ENCODE peak calls at places on chromosomes 5 and 9, in six cellular contexts. One of them, this sample, is unnamed.
A peak's percentile ranks its signal among the peaks of the same experiment; 100 is the strongest.

GRCh38 chr9:126454250-126454649 is 127.6 kb downstream of the MVB12B start:
- DNase-seq in neuronal stem cell: peak; percentile 71
- DNase-seq in H9: peak; percentile 19
- DNase-seq in IMR-90: no peak
- DNase-seq in mesendoderm: no peak
- DNase-seq in mesenchymal stem cell: no peak
- DNase-seq in this sample: no peak

GRCh38 chr5:127801751-127802476 is 98.7 kb downstream of the CCDC192 start:
- DNase-seq in H9: no peak
- DNase-seq in mesenchymal stem cell: peak; percentile 83
- DNase-seq in mesendoderm: no peak
- DNase-seq in neuronal stem cell: no peak
- DNase-seq in IMR-90: peak; percentile 73
- DNase-seq in this sample: peak; percentile 4

GRCh38 chr5:16616536-16617271 is at the start of gene RETREG1:
- DNase-seq in neuronal stem cell: peak; percentile 49
- DNase-seq in H9: peak; percentile 46
- DNase-seq in mesendoderm: peak; percentile 53
- DNase-seq in IMR-90: no peak
- DNase-seq in mesenchymal stem cell: peak; percentile 5
- DNase-seq in this sample: peak; percentile 40

GRCh38 chr9:91138760-91139159 is 223.0 kb downstream of the AUH start:
- DNase-seq in H9: no peak
- DNase-seq in neuronal stem cell: no peak
- DNase-seq in IMR-90: peak; percentile 93
- DNase-seq in mesenchymal stem cell: peak; percentile 75
- DNase-seq in mesendoderm: no peak
- DNase-seq in this sample: no peak

GRCh38 chr9:9523476-9523875 is 1089.3 kb downstream of the PTPRD start:
- DNase-seq in mesendoderm: no peak
- DNase-seq in neuronal stem cell: no peak
- DNase-seq in IMR-90: no peak
- DNase-seq in mesenchymal stem cell: no peak
- DNase-seq in H9: no peak
- DNase-seq in this sample: no peak

GRCh38 chr5:321233-321725 is at the start of gene AHRR:
- DNase-seq in IMR-90: peak; percentile 53
- DNase-seq in neuronal stem cell: peak; percentile 69
- DNase-seq in H9: peak; percentile 71
- DNase-seq in mesendoderm: peak; percentile 73
- DNase-seq in mesenchymal stem cell: peak; percentile 76
- DNase-seq in this sample: peak; percentile 79

GRCh38 chr9:36007852-36008251 is 28.9 kb upstream of the RECK start:
- DNase-seq in mesendoderm: no peak
- DNase-seq in H9: no peak
- DNase-seq in mesenchymal stem cell: no peak
- DNase-seq in neuronal stem cell: no peak
- DNase-seq in IMR-90: no peak
- DNase-seq in this sample: no peak

GRCh38 chr5:37112383-37112991 is 136.7 kb downstream of the CPLANE1 start:
- DNase-seq in neuronal stem cell: no peak
- DNase-seq in mesenchymal stem cell: no peak
- DNase-seq in IMR-90: peak; percentile 7
- DNase-seq in H9: no peak
- DNase-seq in mesendoderm: no peak
- DNase-seq in this sample: no peak

GRCh38 chr9:121962421-121962820 is 130.7 kb downstream of the TTLL11 start:
- DNase-seq in mesendoderm: no peak
- DNase-seq in mesenchymal stem cell: no peak
- DNase-seq in neuronal stem cell: no peak
- DNase-seq in H9: no peak
- DNase-seq in IMR-90: peak; percentile 31
- DNase-seq in this sample: no peak

GRCh38 chr9:4105183-4105582 is 194.7 kb downstream of the GLIS3 start:
- DNase-seq in mesendoderm: no peak
- DNase-seq in H9: no peak
- DNase-seq in neuronal stem cell: no peak
- DNase-seq in mesenchymal stem cell: no peak
- DNase-seq in IMR-90: no peak
- DNase-seq in this sample: no peak

GRCh38 chr9:134028076-134028475 is 2.8 kb downstream of the BRD3OS start:
- DNase-seq in IMR-90: no peak
- DNase-seq in mesenchymal stem cell: no peak
- DNase-seq in H9: no peak
- DNase-seq in mesendoderm: no peak
- DNase-seq in neuronal stem cell: no peak
- DNase-seq in this sample: no peak

GRCh38 chr5:109852371-109853160 is 162.8 kb downstream of the MAN2A1 start:
- DNase-seq in mesenchymal stem cell: peak; percentile 68
- DNase-seq in H9: no peak
- DNase-seq in mesendoderm: no peak
- DNase-seq in neuronal stem cell: no peak
- DNase-seq in IMR-90: peak; percentile 25
- DNase-seq in this sample: no peak

GRCh38 chr9:72703574-72703973 is 182.2 kb downstream of the TMC1 start:
- DNase-seq in IMR-90: peak; percentile 4
- DNase-seq in neuronal stem cell: no peak
- DNase-seq in H9: no peak
- DNase-seq in mesendoderm: no peak
- DNase-seq in mesenchymal stem cell: no peak
- DNase-seq in this sample: no peak

GRCh38 chr5:10586008-10586407 is 22.1 kb downstream of the ANKRD33B start:
- DNase-seq in H9: no peak
- DNase-seq in neuronal stem cell: no peak
- DNase-seq in IMR-90: no peak
- DNase-seq in mesenchymal stem cell: no peak
- DNase-seq in mesendoderm: peak; percentile 19
- DNase-seq in this sample: no peak

GRCh38 chr5:64939772-64940510 is 171.2 kb downstream of the CWC27 start:
- DNase-seq in IMR-90: peak; percentile 59
- DNase-seq in mesenchymal stem cell: peak; percentile 76
- DNase-seq in neuronal stem cell: no peak
- DNase-seq in mesendoderm: peak; percentile 50
- DNase-seq in H9: peak; percentile 55
- DNase-seq in this sample: no peak

GRCh38 chr5:124007675-124008398 is 495.9 kb downstream of the CSNK1G3 start:
- DNase-seq in IMR-90: peak; percentile 4
- DNase-seq in H9: no peak
- DNase-seq in neuronal stem cell: no peak
- DNase-seq in mesendoderm: peak; percentile 66
- DNase-seq in mesenchymal stem cell: peak; percentile 10
- DNase-seq in this sample: no peak

GRCh38 chr5:36877667-36878420 is 1.3 kb downstream of the NIPBL start:
- DNase-seq in neuronal stem cell: no peak
- DNase-seq in mesenchymal stem cell: peak; percentile 68
- DNase-seq in mesendoderm: peak; percentile 53
- DNase-seq in IMR-90: peak; percentile 37
- DNase-seq in H9: no peak
- DNase-seq in this sample: no peak

GRCh38 chr5:150751096-150751891 is 7.5 kb downstream of the DCTN4 start:
- DNase-seq in neuronal stem cell: no peak
- DNase-seq in H9: no peak
- DNase-seq in mesenchymal stem cell: peak; percentile 70
- DNase-seq in mesendoderm: no peak
- DNase-seq in IMR-90: peak; percentile 40
- DNase-seq in this sample: no peak

GRCh38 chr5:130032807-130033206 is 128.5 kb downstream of the CHSY3 start:
- DNase-seq in H9: no peak
- DNase-seq in IMR-90: no peak
- DNase-seq in mesendoderm: no peak
- DNase-seq in neuronal stem cell: no peak
- DNase-seq in mesenchymal stem cell: no peak
- DNase-seq in this sample: peak; percentile 6

GRCh38 chr5:150133581-150134197 is 22.0 kb downstream of the PDGFRB start:
- DNase-seq in mesendoderm: no peak
- DNase-seq in neuronal stem cell: no peak
- DNase-seq in H9: no peak
- DNase-seq in IMR-90: no peak
- DNase-seq in mesenchymal stem cell: no peak
- DNase-seq in this sample: no peak

GRCh38 chr5:2705861-2706260 is 45.6 kb downstream of the IRX2 start:
- DNase-seq in IMR-90: no peak
- DNase-seq in mesenchymal stem cell: no peak
- DNase-seq in neuronal stem cell: no peak
- DNase-seq in H9: no peak
- DNase-seq in mesendoderm: no peak
- DNase-seq in this sample: no peak

GRCh38 chr9:19232117-19232829 is 1.8 kb downstream of the DENND4C start:
- DNase-seq in mesendoderm: no peak
- DNase-seq in H9: no peak
- DNase-seq in neuronal stem cell: no peak
- DNase-seq in IMR-90: peak; percentile 2
- DNase-seq in mesenchymal stem cell: peak; percentile 25
- DNase-seq in this sample: no peak

GRCh38 chr9:70260606-70261005 is 1.8 kb downstream of the SMC5 start:
- DNase-seq in H9: no peak
- DNase-seq in IMR-90: no peak
- DNase-seq in mesenchymal stem cell: no peak
- DNase-seq in mesendoderm: no peak
- DNase-seq in neuronal stem cell: no peak
- DNase-seq in this sample: no peak

GRCh38 chr9:133710661-133711427 is 27.3 kb downstream of the SARDH start:
- DNase-seq in mesendoderm: no peak
- DNase-seq in H9: no peak
- DNase-seq in mesenchymal stem cell: no peak
- DNase-seq in IMR-90: no peak
- DNase-seq in neuronal stem cell: no peak
- DNase-seq in this sample: no peak

GRCh38 chr9:126459965-126460843 is 133.6 kb downstream of the MVB12B start:
- DNase-seq in neuronal stem cell: no peak
- DNase-seq in mesendoderm: no peak
- DNase-seq in mesenchymal stem cell: no peak
- DNase-seq in IMR-90: peak; percentile 13
- DNase-seq in H9: peak; percentile 15
- DNase-seq in this sample: no peak

GRCh38 chr9:98745470-98745869 is 36.7 kb upstream of the GABBR2 start:
- DNase-seq in IMR-90: no peak
- DNase-seq in mesendoderm: no peak
- DNase-seq in H9: no peak
- DNase-seq in mesenchymal stem cell: no peak
- DNase-seq in neuronal stem cell: no peak
- DNase-seq in this sample: no peak

GRCh38 chr9:106864533-106865143 is 1.7 kb downstream of the ZNF462 start:
- DNase-seq in neuronal stem cell: no peak
- DNase-seq in H9: no peak
- DNase-seq in mesendoderm: no peak
- DNase-seq in IMR-90: peak; percentile 43
- DNase-seq in mesenchymal stem cell: peak; percentile 67
- DNase-seq in this sample: peak; percentile 17

GRCh38 chr9:33189331-33189731 is 22.2 kb upstream of the B4GALT1 start:
- DNase-seq in mesendoderm: no peak
- DNase-seq in mesenchymal stem cell: no peak
- DNase-seq in H9: no peak
- DNase-seq in IMR-90: no peak
- DNase-seq in neuronal stem cell: no peak
- DNase-seq in this sample: peak; percentile 59

GRCh38 chr5:56412601-56413379 is 179.7 kb upstream of the ANKRD55 start:
- DNase-seq in mesenchymal stem cell: peak; percentile 50
- DNase-seq in H9: no peak
- DNase-seq in IMR-90: no peak
- DNase-seq in neuronal stem cell: no peak
- DNase-seq in mesendoderm: no peak
- DNase-seq in this sample: peak; percentile 18

GRCh38 chr9:91144782-91145181 is 216.9 kb downstream of the AUH start:
- DNase-seq in mesenchymal stem cell: no peak
- DNase-seq in neuronal stem cell: no peak
- DNase-seq in mesendoderm: no peak
- DNase-seq in IMR-90: peak; percentile 71
- DNase-seq in H9: no peak
- DNase-seq in this sample: no peak

GRCh38 chr9:4318741-4319140 is 18.9 kb upstream of the GLIS3 start:
- DNase-seq in H9: no peak
- DNase-seq in IMR-90: no peak
- DNase-seq in mesenchymal stem cell: no peak
- DNase-seq in neuronal stem cell: no peak
- DNase-seq in mesendoderm: no peak
- DNase-seq in this sample: no peak

GRCh38 chr9:84154320-84154719 is 173.7 kb downstream of the RMI1 start:
- DNase-seq in neuronal stem cell: no peak
- DNase-seq in mesenchymal stem cell: no peak
- DNase-seq in H9: no peak
- DNase-seq in mesendoderm: no peak
- DNase-seq in IMR-90: peak; percentile 61
- DNase-seq in this sample: no peak

GRCh38 chr5:76332102-76332501 is 71.0 kb upstream of the IQGAP2 start:
- DNase-seq in H9: no peak
- DNase-seq in mesenchymal stem cell: no peak
- DNase-seq in mesendoderm: no peak
- DNase-seq in neuronal stem cell: no peak
- DNase-seq in IMR-90: no peak
- DNase-seq in this sample: no peak

GRCh38 chr5:132767150-132767549 is 9.9 kb downstream of the SEPTIN8 start:
- DNase-seq in H9: no peak
- DNase-seq in mesendoderm: no peak
- DNase-seq in IMR-90: no peak
- DNase-seq in mesenchymal stem cell: no peak
- DNase-seq in neuronal stem cell: no peak
- DNase-seq in this sample: no peak
- H3K4me2 ChIP-seq in H9: no peak overlapping the region
- H3K4me2 ChIP-seq in mesendoderm: no peak overlapping the region
- H3K4me2 ChIP-seq in IMR-90: no peak overlapping the region
- H3K4me2 ChIP-seq in mesenchymal stem cell: no peak overlapping the region
- H3K4me2 ChIP-seq in neuronal stem cell: no peak overlapping the region
- H3K4me2 ChIP-seq in this sample: no peak overlapping the region

GRCh38 chr5:142699105-142699720 is 13.3 kb upstream of the FGF1 start:
- DNase-seq in IMR-90: peak; percentile 84
- DNase-seq in mesendoderm: peak; percentile 85
- DNase-seq in neuronal stem cell: peak; percentile 90
- DNase-seq in mesenchymal stem cell: peak; percentile 86
- DNase-seq in H9: peak; percentile 89
- DNase-seq in this sample: peak; percentile 80
- H2BK120ac ChIP-seq in IMR-90: no peak overlapping the region
- H2BK120ac ChIP-seq in mesendoderm: no peak overlapping the region
- H2BK120ac ChIP-seq in neuronal stem cell: no peak overlapping the region
- H2BK120ac ChIP-seq in mesenchymal stem cell: no peak overlapping the region
- H2BK120ac ChIP-seq in H9: no peak overlapping the region
- H2BK120ac ChIP-seq in this sample: no peak overlapping the region

GRCh38 chr9:14323083-14323968 is 9.4 kb upstream of the NFIB start:
- DNase-seq in mesendoderm: no peak
- DNase-seq in neuronal stem cell: no peak
- DNase-seq in IMR-90: no peak
- DNase-seq in H9: no peak
- DNase-seq in mesenchymal stem cell: peak; percentile 41
- DNase-seq in this sample: peak; percentile 14
- H3K4me2 ChIP-seq in mesendoderm: peak overlapping the region; percentile 38
- H3K4me2 ChIP-seq in neuronal stem cell: peak overlapping the region; percentile 84
- H3K4me2 ChIP-seq in IMR-90: peak overlapping the region; percentile 91
- H3K4me2 ChIP-seq in H9: peak overlapping the region; percentile 98
- H3K4me2 ChIP-seq in mesenchymal stem cell: peak overlapping the region; percentile 90
- H3K4me2 ChIP-seq in this sample: peak overlapping the region; percentile 86

DNA sequence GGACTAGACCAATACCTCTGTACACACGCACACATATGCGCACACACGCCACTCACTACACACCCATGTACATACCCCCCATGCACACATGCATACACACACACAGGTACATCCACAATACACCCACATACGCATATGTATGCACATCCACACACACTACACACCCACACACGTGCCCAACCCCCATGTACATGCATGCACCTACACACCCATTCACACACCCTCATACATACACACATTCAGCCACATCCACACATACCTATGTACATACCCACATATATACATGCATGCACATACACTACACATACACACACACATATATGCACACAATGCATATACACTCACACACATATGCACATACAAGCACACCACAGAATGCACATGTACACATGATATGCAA is 107.1 kb downstream of the GADD45G start:
- DNase-seq in mesenchymal stem cell: no peak
- DNase-seq in mesendoderm: no peak
- DNase-seq in IMR-90: no peak
- DNase-seq in neuronal stem cell: no peak
- DNase-seq in H9: no peak
- DNase-seq in this sample: no peak
- H2BK120ac ChIP-seq in mesenchymal stem cell: no peak overlapping the region
- H2BK120ac ChIP-seq in mesendoderm: no peak overlapping the region
- H2BK120ac ChIP-seq in IMR-90: no peak overlapping the region
- H2BK120ac ChIP-seq in neuronal stem cell: no peak overlapping the region
- H2BK120ac ChIP-seq in H9: no peak overlapping the region
- H2BK120ac ChIP-seq in this sample: no peak overlapping the region

This sample was measured in trophoblast cell.